ENCODE peak calls at places on chromosomes 5 and 9, in nine cellular contexts. U is A549, S is spleen, G is transverse colon, E is tibial nerve, O is suprapubic skin, W is Peyer's patch, V is body of pancreas, A is stomach. L is an unnamed sample.

GRCh38 chr5:35908266-35908665 is 30.2 kb downstream of the CAPSL start:
- DNase-seq in U (no peak), S (no peak), G (no peak), E (no peak), O (no peak), W (no peak), V (no peak), A (no peak), L (no peak)

GRCh38 chr9:13513710-13514444 is 234.4 kb upstream of the MPDZ start:
- DNase-seq in U (no peak), S (no peak), G (no peak), E (no peak), O (no peak), W (no peak), V (no peak), A (no peak), L (no peak)

GRCh38 chr5:113204525-113205161 is 228.0 kb downstream of the DCP2 start:
- DNase-seq in U (no peak), S (no peak), G (peak), E (peak), O (peak), W (peak), V (peak), A (no peak), L (no peak)

GRCh38 chr5:168948746-168949145 is 352.2 kb downstream of the SLIT3 start:
- DNase-seq in U (peak), S (no peak), G (no peak), E (no peak), O (no peak), W (no peak), V (no peak), A (no peak), L (no peak)

GRCh38 chr9:117485176-117485575 is 70.3 kb upstream of the ASTN2 start:
- DNase-seq in U (no peak), S (no peak), G (no peak), E (no peak), O (no peak), W (no peak), V (no peak), A (no peak), L (no peak)

GRCh38 chr9:136244116-136244775 is 1.4 kb downstream of the QSOX2 start:
- DNase-seq in U (no peak), S (no peak), G (no peak), E (no peak), O (no peak), W (peak), V (no peak), A (no peak), L (no peak)

GRCh38 chr9:122261469-122261881 is 3.2 kb downstream of the RBM18 start:
- DNase-seq in U (peak), S (no peak), G (peak), E (peak), O (peak), W (peak), V (peak), A (peak), L (no peak)

GRCh38 chr9:127903557-127904475 is 4.4 kb upstream of the ST6GALNAC6 start:
- DNase-seq in U (no peak), S (peak), G (peak), E (peak), O (peak), W (peak), V (peak), A (peak), L (no peak)

GRCh38 chr5:115857621-115858349 is 16.1 kb downstream of the AP3S1 start:
- DNase-seq in U (peak), S (no peak), G (no peak), E (no peak), O (no peak), W (no peak), V (no peak), A (no peak), L (no peak)

GRCh38 chr9:37675661-37676060 is 24.9 kb downstream of the FRMPD1 start:
- DNase-seq in U (no peak), S (no peak), G (peak), E (no peak), O (no peak), W (peak), V (no peak), A (no peak), L (no peak)

GRCh38 chr5:100691085-100691484 is 155.9 kb downstream of the FAM174A start:
- DNase-seq in U (no peak), S (no peak), G (no peak), E (no peak), O (no peak), W (no peak), V (no peak), A (no peak), L (no peak)

GRCh38 chr5:66307647-66308257 is 163.7 kb downstream of the SREK1 start:
- DNase-seq in U (peak), S (no peak), G (no peak), E (peak), O (no peak), W (no peak), V (no peak), A (no peak), L (peak)

GRCh38 chr9:136537896-136538598 is 7.8 kb downstream of the NOTCH1 start:
- DNase-seq in U (no peak), S (no peak), G (no peak), E (no peak), O (no peak), W (no peak), V (no peak), A (no peak), L (no peak)

GRCh38 chr5:179920175-179920574 is 12.5 kb upstream of the TBC1D9B start:
- DNase-seq in U (no peak), S (no peak), G (no peak), E (no peak), O (no peak), W (no peak), V (no peak), A (no peak), L (no peak)

GRCh38 chr5:73946926-73947455 is 321.0 kb downstream of the ARHGEF28 start:
- DNase-seq in U (no peak), S (no peak), G (no peak), E (no peak), O (no peak), W (no peak), V (no peak), A (no peak), L (no peak)

GRCh38 chr5:14155730-14156129 is 12.6 kb downstream of the TRIO start:
- DNase-seq in U (no peak), S (no peak), G (no peak), E (no peak), O (no peak), W (no peak), V (no peak), A (no peak), L (no peak)

GRCh38 chr5:14593326-14594036 is 11.9 kb downstream of the OTULINL start:
- DNase-seq in U (no peak), S (no peak), G (no peak), E (no peak), O (no peak), W (no peak), V (no peak), A (no peak), L (no peak)

GRCh38 chr9:35364817-35365585 is 124.9 kb upstream of the RUSC2 start:
- DNase-seq in U (no peak), S (no peak), G (no peak), E (no peak), O (no peak), W (no peak), V (no peak), A (no peak), L (no peak)

GRCh38 chr9:132536124-132536523 is 46.3 kb upstream of the BARHL1 start:
- DNase-seq in U (no peak), S (no peak), G (no peak), E (no peak), O (no peak), W (no peak), V (no peak), A (no peak), L (no peak)

GRCh38 chr5:174825587-174825986 is 101.2 kb downstream of the MSX2 start:
- DNase-seq in U (no peak), S (no peak), G (no peak), E (no peak), O (no peak), W (no peak), V (no peak), A (no peak), L (no peak)

GRCh38 chr5:173953528-173954090 is 35.4 kb upstream of the C5orf47 start:
- DNase-seq in U (peak), S (no peak), G (no peak), E (no peak), O (no peak), W (no peak), V (no peak), A (no peak), L (no peak)

GRCh38 chr5:180100621-180101450 is 29.3 kb upstream of the RNF130 start:
- DNase-seq in U (no peak), S (peak), G (no peak), E (no peak), O (no peak), W (peak), V (no peak), A (no peak), L (no peak)

GRCh38 chr5:36442352-36442751 is 140.7 kb upstream of the RANBP3L start:
- DNase-seq in U (peak), S (no peak), G (no peak), E (no peak), O (no peak), W (no peak), V (peak), A (peak), L (no peak)

GRCh38 chr5:39379683-39380082 is 15.4 kb upstream of the C9 start:
- DNase-seq in U (no peak), S (no peak), G (no peak), E (no peak), O (no peak), W (no peak), V (no peak), A (no peak), L (no peak)

GRCh38 chr9:2336055-2336454 is 285.5 kb upstream of the VLDLR start:
- DNase-seq in U (peak), S (no peak), G (no peak), E (no peak), O (no peak), W (no peak), V (peak), A (no peak), L (no peak)

GRCh38 chr5:75341934-75342333 is 4.9 kb downstream of the HMGCR start:
- DNase-seq in U (no peak), S (no peak), G (no peak), E (no peak), O (no peak), W (no peak), V (no peak), A (no peak), L (no peak)

GRCh38 chr5:54361683-54362411 is 51.5 kb upstream of the ARL15 start:
- DNase-seq in U (no peak), S (no peak), G (peak), E (no peak), O (no peak), W (no peak), V (peak), A (peak), L (no peak)

GRCh38 chr5:67235399-67236110 is 39.0 kb upstream of the CD180 start:
- DNase-seq in U (no peak), S (no peak), G (no peak), E (no peak), O (no peak), W (no peak), V (no peak), A (no peak), L (no peak)

GRCh38 chr5:150298701-150299451 is 3.8 kb downstream of the ARSI start:
- DNase-seq in U (peak), S (no peak), G (no peak), E (peak), O (no peak), W (no peak), V (no peak), A (no peak), L (peak)

GRCh38 chr9:122332083-122332482 is 38.7 kb upstream of the PTGS1 start:
- DNase-seq in U (no peak), S (no peak), G (no peak), E (no peak), O (no peak), W (no peak), V (no peak), A (no peak), L (no peak)

GRCh38 chr5:60195083-60195482 is 301.6 kb upstream of the PDE4D start:
- DNase-seq in U (no peak), S (no peak), G (no peak), E (no peak), O (no peak), W (no peak), V (no peak), A (no peak), L (no peak)

GRCh38 chr5:78419396-78419795 is 59.0 kb downstream of the SCAMP1 start:
- DNase-seq in U (no peak), S (no peak), G (no peak), E (no peak), O (no peak), W (no peak), V (no peak), A (no peak), L (no peak)

GRCh38 chr5:140634103-140634502 is 1.1 kb upstream of the CD14 start:
- DNase-seq in U (no peak), S (no peak), G (no peak), E (no peak), O (no peak), W (no peak), V (no peak), A (no peak), L (no peak)
- TF ChIP-seq POLR2A in U (no peak), S (no peak), G (no peak), E (no peak), O (no peak), W (no peak), V (no peak), A (no peak), L (no peak)

GRCh38 chr9:129739432-129739831 is 13.4 kb downstream of the PTGES start:
- DNase-seq in U (no peak), S (no peak), G (no peak), E (no peak), O (no peak), W (no peak), V (no peak), A (no peak), L (no peak)

GRCh38 chr9:129740174-129740573 is 12.7 kb downstream of the PTGES start:
- DNase-seq in U (no peak), S (no peak), G (no peak), E (no peak), O (no peak), W (no peak), V (no peak), A (no peak), L (no peak)

GRCh38 chr9:129736334-129736733 is 16.5 kb downstream of the PTGES start:
- DNase-seq in U (no peak), S (no peak), G (no peak), E (no peak), O (no peak), W (no peak), V (no peak), A (no peak), L (no peak)

GRCh38 chr9:129735546-129735945 is 17.3 kb downstream of the PTGES start:
- DNase-seq in U (no peak), S (no peak), G (no peak), E (no peak), O (no peak), W (no peak), V (no peak), A (no peak), L (no peak)

DNA sequence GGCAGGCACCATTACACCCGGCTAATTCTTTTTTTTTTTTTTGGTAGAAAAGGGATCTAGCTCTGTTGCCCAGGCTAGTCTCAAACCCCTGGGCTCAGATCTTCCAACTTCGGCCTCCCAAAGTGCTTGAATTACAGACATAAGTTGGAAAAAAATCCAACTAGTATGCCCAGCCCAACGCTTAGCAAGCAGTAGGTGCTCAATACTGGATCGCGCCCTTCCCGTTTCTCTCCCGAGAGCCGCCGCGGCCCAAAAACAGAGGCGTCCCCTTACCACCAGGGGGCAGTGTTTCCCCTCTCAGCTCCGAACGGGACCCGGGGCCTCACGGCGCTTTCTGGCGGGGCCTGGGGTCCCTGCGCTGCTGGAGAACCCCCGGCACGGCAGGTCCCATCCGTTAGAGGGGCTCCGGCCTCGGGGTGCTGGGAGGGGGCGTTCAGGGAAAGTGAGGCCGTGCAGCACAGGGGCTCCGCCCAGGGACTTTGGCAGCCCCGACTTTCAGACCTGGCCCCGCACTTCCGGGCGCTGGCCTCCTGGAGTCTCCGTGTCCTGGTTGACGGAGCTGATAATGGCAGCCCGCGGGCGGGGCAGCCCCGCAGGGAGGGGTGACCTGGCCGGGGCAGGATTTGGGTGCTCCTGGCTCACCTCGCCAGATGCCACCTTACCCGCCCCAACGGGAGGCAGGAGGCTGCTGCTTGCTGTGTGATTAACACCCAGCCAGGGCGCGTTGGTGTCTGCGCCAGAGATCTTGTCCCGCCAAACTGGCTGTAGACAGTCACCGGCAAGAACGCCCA is 15.2 kb downstream of the PTGES start:
- DNase-seq in U (peak), S (peak), G (peak), E (peak), O (peak), W (peak), V (peak), A (peak), L (peak)
- TF ChIP-seq POLR2A in U (no peak), S (no peak), G (no peak), E (no peak), O (no peak), W (no peak), V (peak), A (no peak), L (no peak)

GRCh38 chr9:120579750-120580590 is at the start of gene CDK5RAP2:
- DNase-seq in U (peak), S (peak), G (peak), E (peak), O (peak), W (peak), V (peak), A (peak), L (peak)
- TF ChIP-seq POLR2A in U (no peak), S (no peak), G (peak), E (no peak), O (peak), W (no peak), V (peak), A (no peak), L (peak)

DNA sequence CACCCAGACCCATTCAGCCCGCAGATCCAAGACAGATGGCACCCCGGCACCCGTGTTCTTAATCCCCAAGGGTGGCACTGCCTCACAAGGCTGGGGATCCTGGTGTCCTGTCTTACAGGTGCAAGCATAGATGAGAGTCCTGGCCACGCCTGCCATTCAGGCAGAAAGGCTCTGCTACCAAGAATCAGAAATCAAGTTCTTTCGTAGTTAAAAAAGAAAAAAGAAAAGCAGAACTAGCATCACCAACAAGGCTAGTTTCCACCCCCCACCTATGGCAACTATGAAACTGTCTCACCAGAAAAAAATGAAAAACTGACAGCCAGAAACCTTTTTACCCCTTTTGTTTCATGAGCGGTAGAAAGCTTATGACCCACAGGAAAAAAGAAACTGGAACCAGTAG is 170.4 kb downstream of the SYK start:
- DNase-seq in U (no peak), S (no peak), G (peak), E (no peak), O (no peak), W (no peak), V (no peak), A (no peak), L (no peak)
- TF ChIP-seq POLR2A in U (no peak), S (no peak), G (no peak), E (no peak), O (no peak), W (no peak), V (no peak), A (no peak), L (no peak)

GRCh38 chr5:124976086-124976485 is 229.6 kb upstream of the ZNF608 start:
- DNase-seq in U (no peak), S (no peak), G (no peak), E (no peak), O (no peak), W (no peak), V (no peak), A (no peak), L (no peak)
- TF ChIP-seq POLR2A in U (no peak), S (no peak), G (no peak), E (no peak), O (no peak), W (no peak), V (no peak), A (no peak), L (no peak)

L was measured in H54.